ENCODE peak calls at places on chromosomes 5 and 9, in seven cellular contexts. M, F, U, H, A, R and K are unnamed samples.

GRCh38 chr9:130264414-130265350 is 878 bp upstream of the HMCN2 start:
- DNase-seq in M (no peak), F (no peak), U (no peak), H (no peak), A (no peak), R (no peak), K (no peak)

GRCh38 chr5:179303801-179304200 is 41.5 kb downstream of the ADAMTS2 start:
- DNase-seq in M (no peak), F (no peak), U (no peak), H (no peak), A (no peak), R (no peak), K (no peak)

GRCh38 chr9:95721132-95721531 is 154.4 kb upstream of the ERCC6L2 start:
- DNase-seq in M (peak; percentile 33), F (no peak), U (no peak), H (no peak), A (no peak), R (no peak), K (no peak)

GRCh38 chr9:35956646-35957045 is 1.3 kb downstream of the OR2S2 start:
- DNase-seq in M (no peak), F (no peak), U (no peak), H (no peak), A (no peak), R (no peak), K (no peak)

GRCh38 chr9:100346836-100347235 is 5.9 kb downstream of the TEX10 start:
- DNase-seq in M (no peak), F (peak; percentile 40), U (no peak), H (no peak), A (no peak), R (no peak), K (no peak)

GRCh38 chr5:78570646-78571045 is 77.9 kb downstream of the LHFPL2 start:
- DNase-seq in M (no peak), F (no peak), U (no peak), H (no peak), A (no peak), R (no peak), K (no peak)

GRCh38 chr9:104780796-104781395 is 17.0 kb downstream of the NIPSNAP3B start:
- DNase-seq in M (no peak), F (no peak), U (no peak), H (no peak), A (no peak), R (no peak), K (no peak)

GRCh38 chr9:4297795-4298254 is 2.0 kb downstream of the GLIS3 start:
- DNase-seq in M (peak; percentile 27), F (no peak), U (no peak), H (no peak), A (peak; percentile 71), R (no peak), K (peak; percentile 32)

GRCh38 chr5:102901821-102902448 is 146.8 kb downstream of the PAM start:
- DNase-seq in M (no peak), F (no peak), U (no peak), H (no peak), A (no peak), R (no peak), K (no peak)

GRCh38 chr9:34550681-34551270 is 28.0 kb upstream of the ENHO start:
- DNase-seq in M (no peak), F (no peak), U (no peak), H (no peak), A (no peak), R (no peak), K (no peak)

GRCh38 chr5:159415301-159415937 is 85.1 kb upstream of the IL12B start:
- DNase-seq in M (no peak), F (no peak), U (no peak), H (no peak), A (no peak), R (no peak), K (no peak)

GRCh38 chr5:148834689-148835088 is 8.3 kb downstream of the ADRB2 start:
- DNase-seq in M (no peak), F (no peak), U (no peak), H (no peak), A (no peak), R (no peak), K (no peak)

GRCh38 chr9:121876658-121877271 is 216.3 kb downstream of the TTLL11 start:
- DNase-seq in M (no peak), F (no peak), U (no peak), H (no peak), A (no peak), R (no peak), K (no peak)

GRCh38 chr5:157603333-157604190 is 28.0 kb upstream of the ADAM19 start:
- DNase-seq in M (no peak), F (peak; percentile 54), U (no peak), H (peak; percentile 40), A (no peak), R (no peak), K (no peak)

GRCh38 chr5:72940082-72940481 is 15.8 kb upstream of the FCHO2 start:
- DNase-seq in M (no peak), F (no peak), U (no peak), H (no peak), A (no peak), R (no peak), K (no peak)

GRCh38 chr5:116970318-116970717 is 395.7 kb upstream of the SEMA6A start:
- DNase-seq in M (peak; percentile 41), F (no peak), U (no peak), H (no peak), A (no peak), R (no peak), K (peak; percentile 53)

GRCh38 chr9:135061441-135061840 is 26.0 kb upstream of the OLFM1 start:
- DNase-seq in M (no peak), F (no peak), U (no peak), H (no peak), A (no peak), R (no peak), K (no peak)

GRCh38 chr9:101162231-101162630 is 133.7 kb downstream of the PLPPR1 start:
- DNase-seq in M (no peak), F (no peak), U (no peak), H (no peak), A (no peak), R (no peak), K (no peak)

GRCh38 chr9:69122391-69123141 is 51.5 kb upstream of the TJP2 start:
- DNase-seq in M (no peak), F (no peak), U (no peak), H (no peak), A (no peak), R (no peak), K (no peak)

GRCh38 chr9:100129772-100130171 is 30.7 kb downstream of the INVS start:
- DNase-seq in M (no peak), F (no peak), U (no peak), H (no peak), A (no peak), R (no peak), K (no peak)

GRCh38 chr9:122846371-122847060 is 18.1 kb upstream of the PDCL start:
- DNase-seq in M (no peak), F (no peak), U (no peak), H (no peak), A (no peak), R (no peak), K (no peak)

GRCh38 chr9:108468364-108468763 is 387.4 kb downstream of the ACTL7B start:
- DNase-seq in M (no peak), F (no peak), U (no peak), H (no peak), A (no peak), R (no peak), K (peak; percentile 5)

GRCh38 chr5:39891376-39891775 is 466.6 kb upstream of the DAB2 start:
- DNase-seq in M (no peak), F (no peak), U (no peak), H (no peak), A (no peak), R (no peak), K (no peak)

GRCh38 chr5:64807505-64807904 is 38.8 kb downstream of the CWC27 start:
- DNase-seq in M (no peak), F (no peak), U (no peak), H (no peak), A (no peak), R (no peak), K (no peak)

GRCh38 chr5:80941496-80941895 is 18.7 kb upstream of the RASGRF2 start:
- DNase-seq in M (no peak), F (no peak), U (no peak), H (no peak), A (no peak), R (no peak), K (no peak)

GRCh38 chr9:114914139-114914538 is 16.3 kb downstream of the TNFSF8 start:
- DNase-seq in M (no peak), F (no peak), U (no peak), H (no peak), A (no peak), R (no peak), K (no peak)

GRCh38 chr5:3601060-3601710 is 5.6 kb downstream of the IRX1 start:
- DNase-seq in M (no peak), F (no peak), U (no peak), H (no peak), A (no peak), R (no peak), K (no peak)